ENCODE peak calls at places on chromosomes 1 and 21, in four cellular contexts. One of them, this sample, is unnamed.

GRCh38 chr1:13701274-13701650 is 1.3 kb downstream of the PRDM2 start:
- DNase-seq in SK-N-SH: no peak
- DNase-seq in IMR-90: no peak
- DNase-seq in K562: no peak
- DNase-seq in this sample: no peak

GRCh38 chr21:43352568-43353281 is 74.2 kb downstream of the SIK1 start:
- DNase-seq in IMR-90: no peak
- DNase-seq in K562: peak
- DNase-seq in SK-N-SH: peak
- DNase-seq in this sample: peak

GRCh38 chr1:151935154-151935553 is 25.8 kb upstream of the THEM4 start:
- DNase-seq in K562: no peak
- DNase-seq in SK-N-SH: no peak
- DNase-seq in IMR-90: peak
- DNase-seq in this sample: no peak

GRCh38 chr1:229033480-229033879 is 237.4 kb upstream of the RAB4A start:
- DNase-seq in SK-N-SH: no peak
- DNase-seq in IMR-90: no peak
- DNase-seq in K562: no peak
- DNase-seq in this sample: no peak

GRCh38 chr1:56961426-56961825 is 4.4 kb downstream of the C8B start:
- DNase-seq in SK-N-SH: no peak
- DNase-seq in IMR-90: no peak
- DNase-seq in K562: no peak
- DNase-seq in this sample: no peak

GRCh38 chr1:55631508-55631907 is 416.3 kb upstream of the USP24 start:
- DNase-seq in IMR-90: peak
- DNase-seq in SK-N-SH: no peak
- DNase-seq in K562: no peak
- DNase-seq in this sample: no peak

GRCh38 chr1:111082421-111083192 is 57.3 kb downstream of the DRAM2 start:
- DNase-seq in K562: no peak
- DNase-seq in SK-N-SH: no peak
- DNase-seq in IMR-90: peak
- DNase-seq in this sample: peak

GRCh38 chr1:159924025-159924790 is 1.1 kb downstream of the TAGLN2 start:
- DNase-seq in SK-N-SH: peak
- DNase-seq in K562: peak
- DNase-seq in IMR-90: peak
- DNase-seq in this sample: no peak

GRCh38 chr21:43269461-43269860 is 100.7 kb downstream of the CRYAA start:
- DNase-seq in K562: peak
- DNase-seq in SK-N-SH: no peak
- DNase-seq in IMR-90: no peak
- DNase-seq in this sample: no peak

GRCh38 chr1:232538224-232538942 is 91.5 kb downstream of the SIPA1L2 start:
- DNase-seq in SK-N-SH: no peak
- DNase-seq in IMR-90: peak
- DNase-seq in K562: no peak
- DNase-seq in this sample: no peak

GRCh38 chr1:209899948-209900347 is 38.1 kb upstream of the SYT14 start:
- DNase-seq in SK-N-SH: peak
- DNase-seq in K562: peak
- DNase-seq in IMR-90: no peak
- DNase-seq in this sample: no peak

GRCh38 chr1:11946647-11947046 is 12.1 kb downstream of the PLOD1 start:
- DNase-seq in IMR-90: no peak
- DNase-seq in K562: no peak
- DNase-seq in SK-N-SH: no peak
- DNase-seq in this sample: no peak

GRCh38 chr1:219908170-219908569 is 20.2 kb downstream of the SLC30A10 start:
- DNase-seq in K562: no peak
- DNase-seq in SK-N-SH: no peak
- DNase-seq in IMR-90: no peak
- DNase-seq in this sample: no peak

GRCh38 chr1:218347713-218348627 is 2.8 kb downstream of the TGFB2 start:
- DNase-seq in K562: no peak
- DNase-seq in SK-N-SH: no peak
- DNase-seq in IMR-90: peak
- DNase-seq in this sample: no peak

GRCh38 chr1:211741799-211742198 is 66.4 kb upstream of the NEK2 start:
- DNase-seq in IMR-90: no peak
- DNase-seq in K562: no peak
- DNase-seq in SK-N-SH: no peak
- DNase-seq in this sample: no peak

GRCh38 chr21:37365657-37366487 is 701 bp upstream of the DYRK1A start:
- DNase-seq in IMR-90: peak
- DNase-seq in SK-N-SH: no peak
- DNase-seq in K562: peak
- DNase-seq in this sample: no peak

GRCh38 chr1:77718181-77718580 is 35.7 kb upstream of the ZZZ3 start:
- DNase-seq in SK-N-SH: no peak
- DNase-seq in IMR-90: no peak
- DNase-seq in K562: no peak
- DNase-seq in this sample: no peak

GRCh38 chr1:167631987-167632680 is 2.1 kb downstream of the RCSD1 start:
- DNase-seq in K562: no peak
- DNase-seq in SK-N-SH: no peak
- DNase-seq in IMR-90: no peak
- DNase-seq in this sample: no peak

GRCh38 chr1:200561856-200562214 is 58.7 kb downstream of the KIF14 start:
- DNase-seq in SK-N-SH: no peak
- DNase-seq in K562: no peak
- DNase-seq in IMR-90: no peak
- DNase-seq in this sample: no peak

GRCh38 chr1:18149113-18149641 is 41.6 kb downstream of the IGSF21 start:
- DNase-seq in IMR-90: no peak
- DNase-seq in SK-N-SH: peak
- DNase-seq in K562: no peak
- DNase-seq in this sample: no peak

GRCh38 chr1:11314959-11315358 is 42.0 kb downstream of the UBIAD1 start:
- DNase-seq in IMR-90: no peak
- DNase-seq in SK-N-SH: no peak
- DNase-seq in K562: no peak
- DNase-seq in this sample: no peak

GRCh38 chr1:157245823-157246222 is 107.6 kb upstream of the ETV3 start:
- DNase-seq in IMR-90: no peak
- DNase-seq in K562: no peak
- DNase-seq in SK-N-SH: no peak
- DNase-seq in this sample: no peak

GRCh38 chr1:112633628-112634027 is 14.0 kb downstream of the CAPZA1 start:
- DNase-seq in K562: no peak
- DNase-seq in SK-N-SH: no peak
- DNase-seq in IMR-90: no peak
- DNase-seq in this sample: no peak

GRCh38 chr1:171794085-171794484 is 12.6 kb downstream of the METTL13 start:
- DNase-seq in IMR-90: peak
- DNase-seq in SK-N-SH: no peak
- DNase-seq in K562: no peak
- DNase-seq in this sample: no peak

GRCh38 chr1:172906778-172907592 is 143.8 kb downstream of the TNFSF18 start:
- DNase-seq in IMR-90: peak
- DNase-seq in K562: peak
- DNase-seq in SK-N-SH: no peak
- DNase-seq in this sample: no peak

GRCh38 chr21:31720330-31720729 is 11.6 kb downstream of the SCAF4 start:
- DNase-seq in IMR-90: no peak
- DNase-seq in SK-N-SH: no peak
- DNase-seq in K562: peak
- DNase-seq in this sample: no peak

GRCh38 chr1:93081716-93082115 is 2.6 kb downstream of the MTF2 start:
- DNase-seq in K562: no peak
- DNase-seq in IMR-90: peak
- DNase-seq in SK-N-SH: no peak
- DNase-seq in this sample: no peak

GRCh38 chr1:59150537-59151386 is 146.1 kb upstream of the FGGY start:
- DNase-seq in IMR-90: peak
- DNase-seq in K562: no peak
- DNase-seq in SK-N-SH: peak
- DNase-seq in this sample: peak

GRCh38 chr1:61043010-61043820 is 39.1 kb upstream of the NFIA start:
- DNase-seq in IMR-90: peak
- DNase-seq in SK-N-SH: peak
- DNase-seq in K562: no peak
- DNase-seq in this sample: no peak

GRCh38 chr1:85406887-85407593 is 57.9 kb downstream of the DDAH1 start:
- DNase-seq in IMR-90: peak
- DNase-seq in SK-N-SH: no peak
- DNase-seq in K562: no peak
- DNase-seq in this sample: no peak

GRCh38 chr1:207124389-207124788 is 20.4 kb downstream of the C4BPA start:
- DNase-seq in IMR-90: no peak
- DNase-seq in K562: no peak
- DNase-seq in SK-N-SH: no peak
- DNase-seq in this sample: no peak

GRCh38 chr21:15932681-15933200 is 203.0 kb downstream of the USP25 start:
- DNase-seq in IMR-90: no peak
- DNase-seq in SK-N-SH: no peak
- DNase-seq in K562: no peak
- DNase-seq in this sample: no peak

GRCh38 chr1:210263963-210264362 is 31.4 kb downstream of the SERTAD4 start:
- DNase-seq in K562: no peak
- DNase-seq in IMR-90: no peak
- DNase-seq in SK-N-SH: no peak
- DNase-seq in this sample: no peak

GRCh38 chr1:8217011-8217711 is 100.8 kb upstream of the SLC45A1 start:
- DNase-seq in SK-N-SH: peak
- DNase-seq in K562: no peak
- DNase-seq in IMR-90: no peak
- DNase-seq in this sample: no peak

GRCh38 chr1:119288751-119289150 is 79.8 kb upstream of the HAO2 start:
- DNase-seq in SK-N-SH: no peak
- DNase-seq in K562: no peak
- DNase-seq in IMR-90: peak
- DNase-seq in this sample: no peak

GRCh38 chr1:31781138-31782065 is 17.3 kb upstream of the ADGRB2 start:
- DNase-seq in K562: peak
- DNase-seq in SK-N-SH: peak
- DNase-seq in IMR-90: no peak
- DNase-seq in this sample: no peak
- TF ChIP-seq RCOR1 in K562: peak
- TF ChIP-seq RCOR1 in SK-N-SH: peak
- TF ChIP-seq RCOR1 in IMR-90: no peak
- TF ChIP-seq RCOR1 in this sample: no peak

DNA sequence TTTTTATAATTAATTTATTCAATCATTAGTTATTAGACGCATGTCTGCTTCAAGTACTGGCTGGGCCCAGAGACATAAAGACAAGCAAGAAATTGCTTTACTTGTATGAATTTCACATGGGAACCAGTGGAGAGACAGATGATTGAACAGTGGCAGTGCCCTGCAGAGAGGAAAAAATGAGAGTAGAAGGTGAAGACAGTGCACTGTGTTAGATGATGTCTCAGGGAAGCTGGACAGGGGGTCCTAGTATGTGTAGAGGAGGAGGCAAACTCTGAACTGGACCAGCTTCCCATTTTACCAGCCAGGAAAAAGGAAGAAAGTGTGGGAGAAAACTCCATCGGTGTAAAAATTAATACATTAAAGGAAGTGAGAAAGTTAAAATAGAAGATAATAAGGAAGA is 126.0 kb downstream of the BACH1 start:
- DNase-seq in SK-N-SH: no peak
- DNase-seq in K562: no peak
- DNase-seq in IMR-90: no peak
- DNase-seq in this sample: no peak
- H3K9ac ChIP-seq in SK-N-SH: no peak
- H3K9ac ChIP-seq in K562: no peak
- H3K9ac ChIP-seq in IMR-90: no peak
- H3K9ac ChIP-seq in this sample: no peak

GRCh38 chr1:205668951-205669340 is 11.4 kb downstream of the SLC45A3 start:
- DNase-seq in SK-N-SH: peak
- DNase-seq in IMR-90: no peak
- DNase-seq in K562: peak
- DNase-seq in this sample: peak
- TF ChIP-seq RCOR1 in SK-N-SH: no peak
- TF ChIP-seq RCOR1 in IMR-90: no peak
- TF ChIP-seq RCOR1 in K562: no peak
- TF ChIP-seq RCOR1 in this sample: no peak

GRCh38 chr1:155003227-155003765 is 694 bp downstream of the ZBTB7B start:
- DNase-seq in K562: no peak
- DNase-seq in IMR-90: no peak
- DNase-seq in SK-N-SH: peak
- DNase-seq in this sample: no peak
- H3K9ac ChIP-seq in K562: peak
- H3K9ac ChIP-seq in IMR-90: peak
- H3K9ac ChIP-seq in SK-N-SH: peak
- H3K9ac ChIP-seq in this sample: peak

GRCh38 chr21:45154511-45155508 is 80.4 kb downstream of the ADARB1 start:
- DNase-seq in SK-N-SH: peak
- DNase-seq in IMR-90: peak
- DNase-seq in K562: no peak
- DNase-seq in this sample: no peak

GRCh38 chr21:45153358-45154318 is 79.3 kb downstream of the ADARB1 start:
- DNase-seq in IMR-90: peak
- DNase-seq in SK-N-SH: no peak
- DNase-seq in K562: no peak
- DNase-seq in this sample: no peak

GRCh38 chr21:45156459-45156858 is 82.1 kb downstream of the ADARB1 start:
- DNase-seq in SK-N-SH: no peak
- DNase-seq in IMR-90: no peak
- DNase-seq in K562: no peak
- DNase-seq in this sample: no peak

GRCh38 chr21:45157932-45158331 is 83.6 kb downstream of the ADARB1 start:
- DNase-seq in SK-N-SH: peak
- DNase-seq in IMR-90: no peak
- DNase-seq in K562: no peak
- DNase-seq in this sample: no peak

DNA sequence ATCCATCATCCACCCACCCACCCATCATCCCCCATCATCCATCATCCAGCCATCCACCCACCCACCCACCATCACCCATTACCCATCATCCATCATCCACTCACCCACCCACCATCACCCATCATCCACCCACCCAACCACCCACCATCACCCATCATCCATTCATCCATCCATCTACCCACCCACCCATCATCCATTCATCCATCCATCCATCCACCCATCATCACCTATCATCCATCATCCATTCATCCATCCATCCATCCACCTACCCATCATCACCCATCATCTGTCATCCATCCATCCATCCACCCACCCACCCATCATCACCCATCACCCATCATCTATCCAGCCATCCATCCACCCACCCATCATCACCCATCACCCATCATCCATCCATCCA is 81.5 kb downstream of the ADARB1 start:
- DNase-seq in IMR-90: no peak
- DNase-seq in SK-N-SH: no peak
- DNase-seq in K562: no peak
- DNase-seq in this sample: no peak
- TF ChIP-seq RCOR1 in IMR-90: no peak
- TF ChIP-seq RCOR1 in SK-N-SH: no peak
- TF ChIP-seq RCOR1 in K562: no peak
- TF ChIP-seq RCOR1 in this sample: no peak

GRCh38 chr1:23692308-23692871 is 784 bp downstream of the RPL11 start:
- DNase-seq in IMR-90: no peak
- DNase-seq in SK-N-SH: no peak
- DNase-seq in K562: no peak
- DNase-seq in this sample: no peak
- H3K9ac ChIP-seq in IMR-90: peak
- H3K9ac ChIP-seq in SK-N-SH: peak
- H3K9ac ChIP-seq in K562: peak
- H3K9ac ChIP-seq in this sample: peak